ENCODE peak calls at places on chromosomes 5 and 9, in six cellular contexts. F is upper lobe of right lung; D is CD8-positive, alpha-beta T cell; W is cardiac muscle cell; V is Peyer's patch; B is pancreas. M is an unnamed sample. For H3K4me1, the result is how much of the 10 kb centered on the place peaks cover.

GRCh38 chr9:94864862-94865435 is 138.4 kb downstream of the AOPEP start:
- DNase-seq in F (no peak), D (no peak), W (no peak), V (no peak), B (no peak), M (no peak)

GRCh38 chr9:110942522-110942921 is 95.7 kb downstream of the LPAR1 start:
- DNase-seq in F (no peak), D (no peak), W (peak), V (no peak), B (no peak), M (no peak)

GRCh38 chr5:127785098-127785927 is 82.1 kb downstream of the CCDC192 start:
- DNase-seq in F (no peak), D (no peak), W (peak), V (no peak), B (no peak), M (no peak)

GRCh38 chr9:89750117-89750551 is 145.3 kb downstream of the GADD45G start:
- DNase-seq in F (no peak), D (no peak), W (peak), V (no peak), B (no peak), M (no peak)

GRCh38 chr5:147482426-147483196 is 27.3 kb downstream of the DPYSL3 start:
- DNase-seq in F (no peak), D (no peak), W (peak), V (no peak), B (no peak), M (no peak)

GRCh38 chr5:125526940-125527339 is 780.5 kb upstream of the ZNF608 start:
- DNase-seq in F (no peak), D (no peak), W (peak), V (no peak), B (no peak), M (no peak)

GRCh38 chr5:74950836-74951515 is 84.8 kb upstream of the FAM169A start:
- DNase-seq in F (no peak), D (no peak), W (no peak), V (no peak), B (no peak), M (no peak)

GRCh38 chr5:124262443-124262842 is 484.0 kb downstream of the ZNF608 start:
- DNase-seq in F (no peak), D (no peak), W (peak), V (no peak), B (no peak), M (no peak)

GRCh38 chr9:78533500-78533899 is 236.6 kb downstream of the PSAT1 start:
- DNase-seq in F (no peak), D (no peak), W (no peak), V (no peak), B (no peak), M (no peak)

GRCh38 chr9:137783521-137783920 is 94.1 kb upstream of the CACNA1B start:
- DNase-seq in F (peak), D (no peak), W (no peak), V (no peak), B (no peak), M (no peak)

GRCh38 chr5:57042524-57042931 is 90.6 kb upstream of the MIER3 start:
- DNase-seq in F (no peak), D (no peak), W (no peak), V (no peak), B (no peak), M (no peak)

GRCh38 chr5:33726422-33727165 is 165.2 kb downstream of the ADAMTS12 start:
- DNase-seq in F (no peak), D (no peak), W (peak), V (no peak), B (no peak), M (no peak)

GRCh38 chr5:35857004-35857345 is 284 bp downstream of the IL7R start:
- DNase-seq in F (no peak), D (no peak), W (no peak), V (no peak), B (no peak), M (no peak)

GRCh38 chr5:103915081-103915480 is 352.5 kb upstream of the NUDT12 start:
- DNase-seq in F (no peak), D (no peak), W (no peak), V (no peak), B (no peak), M (no peak)

GRCh38 chr5:157476699-157477408 is 16.8 kb downstream of the NIPAL4 start:
- DNase-seq in F (no peak), D (no peak), W (peak), V (no peak), B (no peak), M (no peak)

GRCh38 chr9:101562966-101563365 is 29.3 kb downstream of the RNF20 start:
- DNase-seq in F (no peak), D (no peak), W (no peak), V (no peak), B (no peak), M (no peak)

GRCh38 chr9:136328622-136329041 is 1.3 kb downstream of the GPSM1 start:
- DNase-seq in F (no peak), D (no peak), W (peak), V (no peak), B (peak), M (no peak)

GRCh38 chr5:168328804-168329203 is 37.4 kb downstream of the WWC1 start:
- DNase-seq in F (no peak), D (no peak), W (no peak), V (peak), B (peak), M (no peak)

GRCh38 chr5:137761020-137761516 is 6.9 kb upstream of the HNRNPA0 start:
- DNase-seq in F (no peak), D (no peak), W (peak), V (no peak), B (no peak), M (no peak)

GRCh38 chr9:88537743-88538055 is 2.7 kb downstream of the NXNL2 start:
- DNase-seq in F (no peak), D (no peak), W (peak), V (peak), B (no peak), M (peak)

GRCh38 chr5:6319116-6319515 is 59.2 kb downstream of the MED10 start:
- DNase-seq in F (no peak), D (no peak), W (no peak), V (no peak), B (no peak), M (no peak)

GRCh38 chr5:137146402-137146889 is 352.7 kb downstream of the SPOCK1 start:
- DNase-seq in F (no peak), D (no peak), W (peak), V (no peak), B (no peak), M (no peak)

GRCh38 chr9:96874947-96875459 is 20.7 kb upstream of the ZNF782 start:
- DNase-seq in F (no peak), D (no peak), W (peak), V (peak), B (peak), M (peak)

GRCh38 chr5:145978672-145979071 is 42.3 kb downstream of the SH3RF2 start:
- DNase-seq in F (no peak), D (no peak), W (peak), V (no peak), B (no peak), M (no peak)

GRCh38 chr9:137666950-137667670 is 48.3 kb downstream of the EHMT1 start:
- DNase-seq in F (peak), D (no peak), W (no peak), V (peak), B (no peak), M (no peak)

GRCh38 chr9:102594216-102594615 is 400.9 kb upstream of the CYLC2 start:
- DNase-seq in F (no peak), D (no peak), W (no peak), V (no peak), B (no peak), M (no peak)

GRCh38 chr5:51987679-51988209 is 604.5 kb downstream of the ISL1 start:
- DNase-seq in F (no peak), D (no peak), W (no peak), V (no peak), B (no peak), M (no peak)

GRCh38 chr5:60636001-60636400 is 64.0 kb downstream of the DEPDC1B start:
- DNase-seq in F (no peak), D (no peak), W (no peak), V (no peak), B (no peak), M (no peak)

GRCh38 chr5:144142030-144142825 is 28.2 kb downstream of the YIPF5 start:
- DNase-seq in F (no peak), D (no peak), W (peak), V (no peak), B (no peak), M (peak)

GRCh38 chr5:133612021-133612860 is at the start of gene FSTL4:
- DNase-seq in F (peak), D (no peak), W (no peak), V (no peak), B (peak), M (no peak)

GRCh38 chr5:111960466-111961215 is 203.6 kb upstream of the NREP start:
- DNase-seq in F (no peak), D (no peak), W (peak), V (no peak), B (no peak), M (no peak)

GRCh38 chr9:135275163-135275925 is 187.9 kb downstream of the OLFM1 start:
- DNase-seq in F (peak), D (no peak), W (no peak), V (no peak), B (peak), M (no peak)
- H3K27ac ChIP-seq in F (no peak), D (no peak), W (no peak), V (no peak), B (peak), M (no peak)

DNA sequence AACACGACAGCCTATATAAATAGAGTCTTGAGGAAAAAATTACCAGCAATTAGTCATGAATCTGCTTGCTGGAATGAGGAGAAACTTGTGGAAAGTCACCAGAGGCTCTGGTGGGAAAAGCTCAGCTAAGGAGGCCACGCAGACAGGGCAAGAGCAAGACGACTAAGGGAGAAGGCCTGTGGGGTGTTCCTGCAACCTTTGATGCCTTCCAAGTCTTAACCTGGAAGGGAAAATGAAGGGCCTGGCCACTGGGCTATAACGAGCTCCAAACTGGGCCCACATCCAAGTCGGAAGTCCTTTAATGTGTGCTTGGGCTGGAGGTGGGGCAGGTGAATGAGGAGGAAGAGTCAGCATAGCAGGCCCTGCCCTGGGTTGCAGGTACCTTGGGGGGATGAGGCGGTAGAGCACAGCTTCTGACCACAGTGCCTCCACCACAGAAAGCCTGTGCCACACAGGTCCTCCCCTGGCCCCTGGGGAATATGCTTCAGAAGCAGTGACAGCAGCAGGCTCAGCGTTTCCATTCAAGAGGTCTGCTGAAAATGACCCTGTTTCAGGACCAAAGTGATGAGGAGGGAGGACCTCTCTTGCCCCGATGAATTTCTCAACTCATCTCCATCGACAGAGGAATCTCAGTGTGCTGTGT is 92.8 kb upstream of the LRRTM2 start:
- DNase-seq in F (peak), D (no peak), W (no peak), V (no peak), B (peak), M (no peak)
- H3K4me1 ChIP-seq in F (under half), D (under half), W (half or more), V (under half), B (half or more), M (under half)

GRCh38 chr5:117652001-117652639 is 1077.5 kb upstream of the SEMA6A start:
- DNase-seq in F (no peak), D (no peak), W (no peak), V (no peak), B (no peak), M (no peak)

GRCh38 chr5:117652640-117653280 is 1078.1 kb upstream of the SEMA6A start:
- DNase-seq in F (no peak), D (no peak), W (no peak), V (no peak), B (no peak), M (no peak)

GRCh38 chr5:117657591-117657990 is 1083.0 kb upstream of the SEMA6A start:
- DNase-seq in F (no peak), D (no peak), W (no peak), V (no peak), B (no peak), M (no peak)
- H3K27ac ChIP-seq in F (no peak), D (no peak), W (no peak), V (no peak), B (no peak), M (no peak)

DNA sequence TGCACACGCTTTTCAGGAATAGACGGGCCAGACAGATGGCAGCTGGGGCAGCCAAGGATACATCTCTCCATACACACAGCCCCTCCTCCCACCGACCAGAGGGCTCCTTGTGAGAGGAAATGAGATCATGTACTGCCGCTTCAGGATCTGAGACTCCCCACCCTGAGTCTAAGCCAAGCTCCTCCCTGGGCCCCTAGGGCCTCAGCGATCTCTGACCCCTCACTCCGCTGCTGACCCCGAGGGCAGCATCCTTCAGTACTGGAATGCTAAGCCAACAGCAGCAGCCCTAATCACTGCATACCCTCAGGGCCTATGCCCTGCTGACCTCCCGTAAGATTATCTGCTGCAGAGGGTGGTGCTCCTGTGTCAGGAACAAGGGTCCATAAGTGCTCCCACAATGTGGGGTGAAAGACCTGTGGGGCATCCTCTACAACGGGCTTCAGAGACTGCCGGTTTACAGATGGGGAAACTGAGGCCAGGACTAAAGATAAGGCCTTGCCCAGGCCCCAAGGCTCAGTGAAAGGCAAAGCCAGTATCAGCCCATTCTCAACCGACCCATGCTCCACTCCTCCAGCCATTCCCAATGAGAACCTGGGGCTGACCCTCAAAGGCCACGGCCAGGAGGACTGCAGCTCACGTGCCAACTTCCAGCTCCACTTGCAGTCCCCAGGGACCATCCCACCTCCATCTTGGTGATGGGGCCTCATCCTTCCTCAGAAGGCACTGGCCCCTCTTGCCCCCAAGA is 37.5 kb downstream of the BICD2 start:
- DNase-seq in F (no peak), D (no peak), W (peak), V (peak), B (no peak), M (no peak)
- H3K4me1 ChIP-seq in F (under half), D (under half), W (under half), V (under half), B (under half), M (under half)

DNA sequence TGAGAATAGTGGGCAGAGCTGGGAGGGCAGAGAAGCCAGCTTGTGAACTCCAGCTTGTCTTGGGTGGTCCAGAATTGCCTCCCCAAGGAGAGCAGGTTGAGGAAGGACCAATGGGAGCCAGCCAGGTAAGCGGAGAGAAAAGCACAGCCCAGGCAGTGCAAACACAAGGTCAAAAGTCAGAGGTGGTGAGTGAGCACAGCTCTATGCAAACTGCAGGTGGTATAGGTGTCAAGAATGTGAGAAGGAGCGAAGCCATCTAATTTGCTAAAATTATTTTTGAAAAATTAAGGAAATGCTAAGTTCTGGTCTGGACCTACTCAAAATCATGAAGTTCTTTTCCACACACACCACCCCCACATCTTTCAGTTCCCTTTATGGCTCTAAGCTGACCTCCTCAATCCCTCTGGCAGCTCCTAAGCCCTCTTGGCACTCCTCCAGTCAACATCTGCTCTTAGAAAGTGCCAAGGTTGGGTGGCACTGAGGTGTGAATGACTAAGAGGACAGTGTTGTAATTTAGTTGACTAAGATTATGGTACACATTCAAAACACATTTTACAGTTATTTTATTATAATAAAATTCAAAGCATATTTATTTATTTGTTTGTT is 6.6 kb upstream of the OTULINL start:
- DNase-seq in F (no peak), D (no peak), W (no peak), V (no peak), B (peak), M (no peak)
- H3K27ac ChIP-seq in F (no peak), D (no peak), W (no peak), V (peak), B (no peak), M (no peak)

DNA sequence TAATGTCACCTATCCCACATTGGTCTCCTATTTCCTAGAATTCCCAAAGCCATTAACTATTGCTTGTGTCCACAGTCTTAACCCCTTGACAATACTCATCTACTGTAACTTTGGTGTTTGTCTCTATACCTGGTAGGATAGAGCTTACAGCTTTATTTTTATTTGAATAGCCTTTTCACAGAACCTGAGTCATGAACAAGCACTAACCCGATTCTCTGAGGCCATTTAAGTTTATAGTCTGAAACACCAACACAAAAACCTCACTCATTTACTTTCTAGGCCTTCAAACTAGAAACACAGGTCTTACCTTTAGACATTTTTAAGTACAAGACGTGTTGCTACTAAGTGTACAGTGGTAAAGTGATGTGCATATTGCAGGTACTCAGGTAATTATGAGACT is 22.6 kb downstream of the CSNK1A1 start:
- DNase-seq in F (no peak), D (no peak), W (no peak), V (no peak), B (no peak), M (no peak)
- H3K4me1 ChIP-seq in F (half or more), D (half or more), W (under half), V (under half), B (under half), M (half or more)

GRCh38 chr5:87899109-87900100 is 369.2 kb downstream of the TMEM161B start:
- DNase-seq in F (no peak), D (no peak), W (no peak), V (no peak), B (no peak), M (no peak)

DNA sequence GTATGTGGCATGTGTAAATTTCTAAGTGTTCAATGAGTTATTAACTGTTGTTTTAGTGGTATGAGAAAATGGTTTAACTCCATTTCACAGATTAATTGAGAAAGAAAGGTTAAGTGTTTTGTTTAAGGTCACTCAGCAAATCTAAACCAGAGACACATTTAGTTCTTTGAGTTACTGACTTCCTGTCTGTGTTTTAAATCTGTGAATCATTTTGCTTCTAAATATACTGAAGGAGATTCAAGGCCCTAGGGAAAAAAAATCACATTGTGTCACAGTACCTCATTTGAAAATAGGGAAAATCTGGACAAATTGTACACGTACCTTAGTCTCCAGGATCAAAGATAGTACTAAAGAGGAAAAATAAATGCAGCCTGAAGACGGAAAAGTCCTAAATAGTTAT is 368.2 kb downstream of the TMEM161B start:
- DNase-seq in F (no peak), D (no peak), W (no peak), V (no peak), B (no peak), M (no peak)
- H3K27ac ChIP-seq in F (no peak), D (no peak), W (no peak), V (no peak), B (no peak), M (no peak)

GRCh38 chr9:114124138-114124537 is 25.0 kb upstream of the KIF12 start:
- DNase-seq in F (no peak), D (no peak), W (peak), V (no peak), B (no peak), M (no peak)
- H3K4me1 ChIP-seq in F (under half), D (under half), W (under half), V (under half), B (under half), M (under half)

DNA sequence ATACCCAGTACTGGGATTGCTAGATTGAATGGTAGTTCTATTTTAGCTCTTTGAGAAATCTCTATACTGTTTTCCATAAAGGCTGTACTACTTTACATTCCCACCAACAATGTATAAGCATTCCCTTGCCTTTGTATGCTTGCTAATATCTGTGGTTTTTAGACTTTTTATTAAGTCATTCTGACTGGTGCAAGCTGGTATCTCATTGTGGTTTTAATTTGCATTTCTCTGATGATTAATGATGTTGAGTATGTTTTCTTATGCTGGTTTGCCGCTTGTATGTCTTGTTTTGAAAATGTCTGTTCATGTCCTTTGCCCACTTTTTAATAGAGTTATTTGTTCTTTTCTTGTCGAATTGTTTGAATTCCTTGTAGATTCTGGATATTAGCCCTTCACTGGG is 512.7 kb upstream of the PAPPA start:
- DNase-seq in F (no peak), D (no peak), W (peak), V (no peak), B (no peak), M (no peak)
- H3K27ac ChIP-seq in F (no peak), D (no peak), W (no peak), V (no peak), B (no peak), M (no peak)

M was measured in CD8-positive, alpha-beta memory T cell.